ENCODE peak calls at places on chromosomes 3 and 15, in five cellular contexts. H is AG08395; C is stimulated activated CD8-positive, alpha-beta memory T cell treated with anti-CD3 and anti-CD28 coated beads, Interleukin-15, amount 100 ng/mL, for 48 hours; U is neural crest cell; Z is dorsolateral prefrontal cortex. A is an unnamed sample.

GRCh38 chr3:108180214-108180613 is 42.0 kb downstream of the IFT57 start:
- DNase-seq in C (no peak), H (peak), U (no peak), Z (no peak), A (peak)

GRCh38 chr3:65914740-65915366 is 123.9 kb downstream of the MAGI1 start:
- DNase-seq in H (no peak), Z (no peak), C (no peak), U (no peak), A (peak)

GRCh38 chr3:170751083-170751893 is 118.7 kb downstream of the RPL22L1 start:
- DNase-seq in H (peak), C (no peak), U (no peak), Z (no peak), A (peak)

GRCh38 chr3:14539384-14540208 is 546 bp downstream of the GRIP2 start:
- DNase-seq in Z (no peak), U (no peak), C (no peak), H (no peak), A (no peak)

GRCh38 chr3:63479661-63480035 is 172.8 kb upstream of the SNTN start:
- DNase-seq in H (no peak), C (no peak), U (no peak), Z (no peak), A (no peak)

GRCh38 chr3:31981206-31982181 is at the start of the genes OSBPL10 and ZNF860:
- DNase-seq in Z (peak), U (no peak), H (peak), C (no peak), A (peak)

GRCh38 chr15:74258456-74259323 is 22.6 kb downstream of the CCDC33 start:
- DNase-seq in H (no peak), Z (no peak), U (no peak), C (no peak), A (no peak)

GRCh38 chr3:125395091-125395490 is 20.0 kb upstream of the ZNF148 start:
- DNase-seq in H (no peak), Z (no peak), C (no peak), U (no peak), A (no peak)

GRCh38 chr3:25151497-25151896 is 276.6 kb upstream of the RARB start:
- DNase-seq in H (peak), C (no peak), U (no peak), Z (no peak), A (peak)

GRCh38 chr15:96323250-96324162 is 7.0 kb upstream of the NR2F2 start:
- DNase-seq in C (no peak), Z (no peak), H (no peak), U (no peak), A (no peak)

A was measured in adipocyte.